ENCODE peak calls at places on chromosomes 16 and 17, in eight cellular contexts. B is cardiac muscle cell, F is SJSA1, D is IMR-90, Y is Karpas-422, O is H9, G is ascending aorta, M is stomach. C is an unnamed sample. For H3K27me3, the result is how much of the 10 kb centered on the place peaks cover.

GRCh38 chr16:67685388-67686112 is 18.9 kb downstream of the C16orf86 start:
- DNase-seq in D (no peak), G (no peak), F (no peak), M (no peak), Y (peak), O (no peak), B (no peak), C (no peak)

GRCh38 chr17:2259769-2260536 is 43.6 kb downstream of the SMG6 start:
- DNase-seq in O (no peak), B (no peak), G (no peak), Y (no peak), F (no peak), D (peak), M (no peak), C (no peak)

GRCh38 chr16:9039208-9039607 is 52.2 kb upstream of the HAPSTR1 start:
- DNase-seq in F (no peak), Y (peak), D (peak), G (no peak), B (peak), O (no peak), M (no peak), C (no peak)

GRCh38 chr17:40070895-40071719 is 8.3 kb downstream of the THRA start:
- DNase-seq in Y (no peak), D (no peak), B (no peak), M (peak), F (peak), G (peak), O (peak), C (no peak)

GRCh38 chr16:20766294-20766693 is 2.5 kb downstream of the ACSM3 start:
- DNase-seq in M (no peak), Y (no peak), D (no peak), G (no peak), B (no peak), O (no peak), F (no peak), C (no peak)

GRCh38 chr17:41835800-41836549 is at the start of gene NT5C3B:
- DNase-seq in G (peak), O (peak), Y (peak), D (no peak), F (peak), B (peak), M (peak), C (no peak)

GRCh38 chr16:85359147-85359822 is 247.0 kb upstream of the CIBAR2 start:
- DNase-seq in O (no peak), B (no peak), D (peak), F (no peak), M (no peak), Y (no peak), G (no peak), C (no peak)

GRCh38 chr16:54193656-54194007 is 93.0 kb downstream of the IRX3 start:
- DNase-seq in G (peak), M (peak), Y (peak), F (peak), D (peak), B (peak), O (peak), C (peak)

GRCh38 chr17:79721993-79722671 is 8.6 kb upstream of the ENPP7 start:
- DNase-seq in F (peak), B (peak), Y (peak), O (peak), M (no peak), G (no peak), D (no peak), C (no peak)

GRCh38 chr17:10116676-10117075 is 81.7 kb downstream of the GAS7 start:
- DNase-seq in B (no peak), O (no peak), M (no peak), D (no peak), G (no peak), Y (no peak), F (no peak), C (no peak)

GRCh38 chr17:66795486-66795885 is 39.4 kb upstream of the CACNG5 start:
- DNase-seq in D (no peak), O (no peak), F (no peak), B (no peak), Y (no peak), M (no peak), G (no peak), C (no peak)

GRCh38 chr17:76772842-76773521 is 35.1 kb downstream of the MFSD11 start:
- DNase-seq in G (no peak), O (no peak), D (peak), B (peak), Y (no peak), M (no peak), F (peak), C (no peak)

GRCh38 chr16:82063456-82064082 is 28.5 kb downstream of the HSD17B2 start:
- DNase-seq in D (no peak), G (no peak), O (no peak), F (no peak), B (no peak), Y (no peak), M (no peak), C (no peak)

GRCh38 chr17:3845361-3845753 is 689 bp downstream of the NCBP3 start:
- DNase-seq in M (no peak), B (no peak), Y (peak), D (no peak), O (no peak), F (no peak), G (no peak), C (no peak)

GRCh38 chr17:10031102-10031501 is 126.0 kb upstream of the RCVRN start:
- DNase-seq in F (no peak), D (no peak), B (no peak), O (no peak), M (no peak), Y (no peak), G (no peak), C (no peak)

GRCh38 chr17:30969989-30970680 is 704 bp upstream of the RNF135 start:
- DNase-seq in O (peak), B (no peak), G (peak), Y (peak), F (peak), D (no peak), M (peak), C (no peak)

GRCh38 chr17:77528516-77529327 is 388.0 kb downstream of the SEC14L1 start:
- DNase-seq in D (no peak), Y (no peak), G (no peak), F (no peak), B (peak), O (peak), M (no peak), C (no peak)

GRCh38 chr17:81034168-81034777 is 678 bp upstream of the BAIAP2 start:
- DNase-seq in Y (no peak), G (no peak), O (peak), D (no peak), F (no peak), B (no peak), M (no peak), C (no peak)

GRCh38 chr16:87053016-87053982 is 263.9 kb downstream of the C16orf95 start:
- DNase-seq in F (no peak), G (no peak), M (no peak), O (peak), Y (no peak), D (no peak), B (no peak), C (no peak)

GRCh38 chr16:57252148-57252721 is 7.2 kb downstream of the ARL2BP start:
- DNase-seq in G (peak), O (no peak), B (no peak), Y (no peak), D (no peak), F (no peak), M (no peak), C (no peak)

GRCh38 chr16:51095114-51095872 is 55.8 kb downstream of the SALL1 start:
- DNase-seq in G (no peak), M (no peak), O (no peak), B (no peak), Y (no peak), F (no peak), D (no peak), C (no peak)

GRCh38 chr16:82260212-82260795 is 90.3 kb upstream of the MPHOSPH6 start:
- DNase-seq in O (no peak), B (no peak), M (no peak), G (no peak), D (no peak), Y (no peak), F (no peak), C (no peak)

GRCh38 chr17:77619851-77620250 is 338.7 kb upstream of the TNRC6C start:
- DNase-seq in O (no peak), Y (no peak), M (no peak), B (no peak), D (peak), F (no peak), G (no peak), C (no peak)

GRCh38 chr16:27455700-27456099 is 53.7 kb downstream of the IL21R start:
- DNase-seq in D (no peak), M (no peak), F (no peak), Y (no peak), O (no peak), G (no peak), B (no peak), C (no peak)

GRCh38 chr16:68754117-68754792 is 17.2 kb downstream of the CDH1 start:
- DNase-seq in M (no peak), F (no peak), G (no peak), D (no peak), O (no peak), Y (no peak), B (no peak), C (no peak)

GRCh38 chr17:63140255-63140654 is 174.2 kb downstream of the TANC2 start:
- DNase-seq in B (no peak), G (no peak), D (peak), M (no peak), O (no peak), Y (no peak), F (no peak), C (no peak)

GRCh38 chr17:5580974-5581373 is 3.3 kb downstream of the NLRP1 start:
- DNase-seq in G (no peak), O (no peak), D (no peak), M (no peak), Y (peak), B (no peak), F (no peak), C (no peak)

GRCh38 chr17:67833946-67834631 is 8.8 kb downstream of the BPTF start:
- DNase-seq in B (no peak), Y (no peak), F (peak), D (no peak), O (peak), M (no peak), G (no peak), C (no peak)

GRCh38 chr16:73390936-73391335 is 343.0 kb upstream of the ZFHX3 start:
- DNase-seq in B (no peak), D (peak), M (no peak), G (no peak), O (no peak), F (peak), Y (no peak), C (no peak)

GRCh38 chr17:48630925-48631692 is 5.0 kb upstream of the HOXB9 start:
- DNase-seq in Y (no peak), D (no peak), B (no peak), F (no peak), G (no peak), M (no peak), O (peak), C (no peak)
- H3K27me3 ChIP-seq in Y (under half), D (half or more), B (half or more), F (half or more), G (under half), M (half or more), O (half or more), C (half or more)

GRCh38 chr17:20825539-20825938 is 217.3 kb downstream of the USP22 start:
- DNase-seq in F (no peak), M (no peak), O (no peak), Y (no peak), G (no peak), D (no peak), B (no peak), C (no peak)
- H3K27ac ChIP-seq in F (no peak), M (no peak), O (no peak), Y (no peak), G (no peak), D (no peak), B (no peak), C (no peak)

GRCh38 chr16:706189-707061 is 824 bp upstream of the FBXL16 start:
- DNase-seq in F (no peak), M (no peak), Y (no peak), D (no peak), B (no peak), O (no peak), G (no peak), C (no peak)

GRCh38 chr16:704047-704446 is 1.6 kb downstream of the FBXL16 start:
- DNase-seq in G (no peak), B (no peak), Y (no peak), M (no peak), O (no peak), F (no peak), D (no peak), C (no peak)

GRCh38 chr16:707062-707538 is 1.5 kb upstream of the FBXL16 start:
- DNase-seq in D (no peak), Y (no peak), G (no peak), F (no peak), B (no peak), M (no peak), O (no peak), C (no peak)

GRCh38 chr16:704552-705380 is 835 bp downstream of the FBXL16 start:
- DNase-seq in B (peak), Y (no peak), D (no peak), O (no peak), M (no peak), G (no peak), F (no peak), C (no peak)

GRCh38 chr16:705748-706188 is at the start of gene FBXL16:
- DNase-seq in G (no peak), D (no peak), M (no peak), Y (peak), F (no peak), O (no peak), B (no peak), C (no peak)
- H3K27me3 ChIP-seq in G (under half), D (half or more), M (half or more), Y (under half), F (half or more), O (half or more), B (half or more), C (under half)

GRCh38 chr16:70324998-70325765 is 21.5 kb upstream of the DDX19A start:
- DNase-seq in Y (no peak), D (no peak), M (no peak), O (no peak), B (no peak), G (no peak), F (no peak), C (no peak)

GRCh38 chr16:70320121-70320520 is 21.1 kb downstream of the DDX19B start:
- DNase-seq in Y (no peak), D (no peak), F (no peak), G (no peak), B (no peak), M (no peak), O (no peak), C (no peak)
- H3K27ac ChIP-seq in Y (no peak), D (no peak), F (no peak), G (no peak), B (no peak), M (no peak), O (no peak), C (no peak)

C was measured in thoracic aorta.